ENCODE peak calls at places on chromosomes 16 and 17, in ten cellular contexts. S is cardiac muscle cell, G is HCT116, Q is H9, B is mucosa of descending colon, I is left ventricle myocardium inferior, A is IMR-90, X is thoracic aorta, U is GM23338, P is fibroblast of lung. L is an unnamed sample.

GRCh38 chr16:53090591-53091507 is 36.1 kb downstream of the CHD9 start:
- DNase-seq in S (peak; percentile 100), G (no peak), Q (no peak), B (peak; percentile 89), I (peak; percentile 93), A (peak; percentile 98), X (peak; percentile 86), U (no peak), P (peak; percentile 99), L (peak; percentile 79)

GRCh38 chr17:79948918-79949645 is 86.6 kb downstream of the TBC1D16 start:
- DNase-seq in S (no peak), G (no peak), Q (no peak), B (no peak), I (peak; percentile 6), A (no peak), X (no peak), U (no peak), P (no peak), L (no peak)

GRCh38 chr17:44867841-44868240 is 20.2 kb downstream of the HIGD1B start:
- DNase-seq in S (no peak), G (no peak), Q (no peak), B (no peak), I (no peak), A (no peak), X (no peak), U (no peak), P (no peak), L (no peak)

GRCh38 chr16:77227745-77228144 is 28.5 kb downstream of the SYCE1L start:
- DNase-seq in S (no peak), G (no peak), Q (no peak), B (no peak), I (no peak), A (no peak), X (no peak), U (no peak), P (no peak), L (no peak)

GRCh38 chr16:49704586-49705155 is 151.2 kb downstream of the ZNF423 start:
- DNase-seq in S (no peak), G (no peak), Q (peak; percentile 68), B (no peak), I (no peak), A (no peak), X (no peak), U (peak; percentile 54), P (no peak), L (no peak)

GRCh38 chr17:45384800-45385262 is 47.8 kb downstream of the ARHGAP27 start:
- DNase-seq in S (no peak), G (no peak), Q (peak; percentile 68), B (no peak), I (no peak), A (no peak), X (no peak), U (peak; percentile 37), P (no peak), L (no peak)

GRCh38 chr17:39016193-39017153 is 49.3 kb upstream of the FBXO47 start:
- DNase-seq in S (peak; percentile 68), G (no peak), Q (no peak), B (no peak), I (no peak), A (peak; percentile 22), X (no peak), U (no peak), P (no peak), L (no peak)

GRCh38 chr17:17535957-17536356 is 39.8 kb upstream of the RASD1 start:
- DNase-seq in S (no peak), G (no peak), Q (no peak), B (no peak), I (peak; percentile 88), A (peak; percentile 39), X (peak; percentile 19), U (no peak), P (peak; percentile 53), L (peak; percentile 37)

GRCh38 chr16:7550096-7550495 is 217.5 kb downstream of the RBFOX1 start:
- DNase-seq in S (no peak), G (no peak), Q (no peak), B (no peak), I (no peak), A (no peak), X (no peak), U (no peak), P (no peak), L (no peak)

GRCh38 chr17:7242717-7243576 is 698 bp upstream of the GABARAP start:
- DNase-seq in S (peak; percentile 98), G (peak; percentile 95), Q (peak; percentile 99), B (peak; percentile 97), I (peak; percentile 97), A (peak; percentile 95), X (peak; percentile 88), U (peak; percentile 99), P (peak; percentile 97), L (peak; percentile 98)
- TF ChIP-seq CTCF in S (no peak), G (no peak), Q (peak; percentile 21), B (no peak), I (no peak), A (no peak), X (no peak), U (peak; percentile 34), P (no peak), L (no peak)

DNA sequence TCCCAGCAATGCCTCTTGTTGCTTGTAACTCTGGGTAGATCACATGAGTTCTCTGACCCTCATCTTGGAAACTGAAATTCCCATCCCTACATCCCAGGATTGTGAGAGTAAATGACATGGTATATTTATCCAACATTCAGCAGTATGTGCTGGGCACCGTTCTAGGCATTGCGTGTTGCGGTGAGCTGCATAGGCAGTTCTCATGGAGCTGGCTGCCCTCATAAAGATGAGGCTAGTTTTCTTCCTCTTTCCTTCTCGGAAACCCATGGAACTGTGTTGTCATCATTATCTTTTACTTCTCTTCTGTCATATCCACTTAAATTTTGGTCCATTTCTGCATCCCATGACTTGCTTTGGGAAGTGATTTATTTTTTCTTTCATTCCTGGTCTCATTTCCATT is 17.1 kb downstream of the CMIP start:
- DNase-seq in S (no peak), G (no peak), Q (no peak), B (no peak), I (no peak), A (no peak), X (no peak), U (no peak), P (no peak), L (no peak)
- H3K4me1 ChIP-seq in S (peaks cover 4% of the 10 kb centered on the region), G (peaks cover 15% of the 10 kb centered on the region), Q (peaks cover 6% of the 10 kb centered on the region), B (peaks cover 17% of the 10 kb centered on the region), I (peaks cover 46% of the 10 kb centered on the region), A (peaks cover 10% of the 10 kb centered on the region), X (peaks cover 3% of the 10 kb centered on the region), U (peaks cover 14% of the 10 kb centered on the region), P (peaks cover 5% of the 10 kb centered on the region), L (peaks cover 6% of the 10 kb centered on the region)

GRCh38 chr16:56608043-56608875 is at the start of gene MT2A:
- DNase-seq in S (peak; percentile 98), G (peak; percentile 95), Q (peak; percentile 85), B (peak; percentile 98), I (peak; percentile 97), A (peak; percentile 97), X (peak; percentile 89), U (peak; percentile 93), P (peak; percentile 98), L (peak; percentile 96)
- TF ChIP-seq CTCF in S (no peak), G (no peak), Q (no peak), B (no peak), I (no peak), A (no peak), X (no peak), U (no peak), P (no peak), L (no peak)

DNA sequence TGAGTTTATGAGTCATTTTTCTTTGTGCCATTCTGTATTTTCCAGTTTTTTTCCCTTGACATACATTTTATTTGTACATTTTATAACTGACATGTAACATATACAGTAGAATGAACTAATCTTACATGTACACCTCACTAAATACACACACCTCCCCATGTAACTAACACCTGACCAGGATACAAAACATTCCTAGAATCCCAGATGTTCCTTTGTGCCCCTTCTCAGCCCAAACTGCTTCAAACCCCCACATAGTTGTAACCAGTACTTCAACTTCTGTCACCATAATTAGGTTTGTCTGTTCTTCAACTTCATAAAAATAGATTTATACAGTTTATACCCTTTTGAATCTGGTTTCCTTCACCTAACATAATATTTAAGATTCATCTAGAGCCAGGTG is 73.5 kb downstream of the BRIP1 start:
- DNase-seq in S (no peak), G (no peak), Q (no peak), B (no peak), I (no peak), A (no peak), X (no peak), U (no peak), P (no peak), L (no peak)
- H3K4me1 ChIP-seq in S (no peaks in the 10 kb centered on the region), G (no peaks in the 10 kb centered on the region), Q (no peaks in the 10 kb centered on the region), B (no peaks in the 10 kb centered on the region), I (no peaks in the 10 kb centered on the region), A (no peaks in the 10 kb centered on the region), X (no peaks in the 10 kb centered on the region), U (no peaks in the 10 kb centered on the region), P (no peaks in the 10 kb centered on the region), L (no peaks in the 10 kb centered on the region)

GRCh38 chr17:48376926-48377325 is 53.1 kb downstream of the SKAP1 start:
- DNase-seq in S (no peak), G (no peak), Q (no peak), B (no peak), I (no peak), A (no peak), X (no peak), U (no peak), P (no peak), L (no peak)

GRCh38 chr17:48375356-48375755 is 54.7 kb downstream of the SKAP1 start:
- DNase-seq in S (peak; percentile 55), G (no peak), Q (no peak), B (no peak), I (no peak), A (peak; percentile 35), X (no peak), U (no peak), P (peak; percentile 58), L (no peak)

GRCh38 chr17:48373130-48373844 is 56.7 kb downstream of the SKAP1 start:
- DNase-seq in S (no peak), G (no peak), Q (no peak), B (no peak), I (no peak), A (no peak), X (no peak), U (no peak), P (no peak), L (no peak)

GRCh38 chr17:48373882-48374281 is 56.1 kb downstream of the SKAP1 start:
- DNase-seq in S (no peak), G (no peak), Q (no peak), B (no peak), I (no peak), A (no peak), X (no peak), U (no peak), P (no peak), L (no peak)

DNA sequence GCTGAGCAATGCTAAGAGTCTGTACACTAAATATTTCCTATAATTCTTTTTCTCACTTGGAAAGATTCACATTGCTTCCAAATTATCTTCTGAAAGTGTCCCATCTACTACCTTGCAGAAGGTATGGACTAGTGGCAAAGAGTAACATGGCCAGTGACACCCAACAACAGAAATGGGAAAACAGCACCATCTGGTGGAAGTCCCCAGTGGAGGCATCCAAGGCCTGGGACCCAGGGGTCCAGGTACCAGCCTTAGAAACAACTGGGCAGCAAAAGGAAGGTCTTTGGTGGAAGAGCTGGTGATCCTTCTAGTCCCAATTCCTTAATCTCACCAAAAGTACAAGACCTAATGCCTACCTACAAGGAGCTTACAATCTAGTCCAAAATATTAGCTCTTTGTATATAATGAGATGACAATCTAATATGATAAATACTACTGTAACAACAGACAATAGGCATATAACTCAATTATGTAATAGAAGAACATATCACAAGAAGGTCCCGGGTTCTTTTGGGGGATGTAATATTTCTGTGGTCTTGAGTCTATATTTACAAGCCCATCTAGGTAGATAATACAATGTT is 55.3 kb downstream of the SKAP1 start:
- DNase-seq in S (peak; percentile 6), G (peak; percentile 63), Q (peak; percentile 74), B (no peak), I (no peak), A (no peak), X (no peak), U (peak; percentile 85), P (no peak), L (peak; percentile 66)
- TF ChIP-seq CTCF in S (peak; percentile 35), G (peak; percentile 92), Q (peak; percentile 95), B (peak; percentile 67), I (peak; percentile 63), A (peak; percentile 12), X (peak; percentile 13), U (peak; percentile 95), P (peak; percentile 31), L (peak; percentile 83)